ENCODE peak calls at places on chromosome 1, in nine cellular contexts. Z is adipocyte; W is left ventricle myocardium superior; Y is NCI-H1436; P is right lobe of liver; S is ecto neural progenitor cell; Q is stimulated activated CD8-positive, alpha-beta memory T cell treated with anti-CD3 and anti-CD28 coated beads, Interleukin-4, amount 100 ng/mL, for 24 hours; R is NCI-H82; T is GM23248. E is an unnamed sample.

GRCh38 chr1:27351541-27352107 is 9.8 kb downstream of the SYTL1 start:
- DNase-seq in Z (no peak), W (no peak), Y (no peak), P (no peak), S (no peak), Q (no peak), R (peak; percentile 77), T (no peak), E (no peak)

GRCh38 chr1:55049271-55049913 is 10.0 kb downstream of the PCSK9 start:
- DNase-seq in Z (no peak), W (no peak), Y (no peak), P (no peak), S (no peak), Q (no peak), R (no peak), T (no peak), E (no peak)

GRCh38 chr1:235683653-235684052 is 34.1 kb upstream of the GNG4 start:
- DNase-seq in Z (no peak), W (no peak), Y (no peak), P (no peak), S (no peak), Q (no peak), R (no peak), T (no peak), E (no peak)

GRCh38 chr1:28134651-28135207 is 41.8 kb downstream of the PTAFR start:
- DNase-seq in Z (no peak), W (no peak), Y (no peak), P (no peak), S (no peak), Q (no peak), R (no peak), T (no peak), E (no peak)

GRCh38 chr1:109083495-109083894 is 7.1 kb upstream of the TMEM167B start:
- DNase-seq in Z (no peak), W (no peak), Y (no peak), P (no peak), S (no peak), Q (no peak), R (no peak), T (no peak), E (no peak)

GRCh38 chr1:94863297-94863911 is 43.2 kb downstream of the SLC44A3 start:
- DNase-seq in Z (peak; percentile 70), W (no peak), Y (no peak), P (no peak), S (no peak), Q (no peak), R (no peak), T (peak; percentile 88), E (peak; percentile 47)

GRCh38 chr1:182783068-182783467 is 6.5 kb upstream of the NPL start:
- DNase-seq in Z (no peak), W (no peak), Y (no peak), P (no peak), S (peak; percentile 51), Q (no peak), R (peak; percentile 76), T (no peak), E (no peak)

GRCh38 chr1:10308001-10308400 is 90.9 kb upstream of the PGD start:
- DNase-seq in Z (no peak), W (no peak), Y (no peak), P (no peak), S (no peak), Q (no peak), R (no peak), T (peak; percentile 27), E (no peak)

GRCh38 chr1:201945157-201945556 is 1.2 kb downstream of the LMOD1 start:
- DNase-seq in Z (peak; percentile 63), W (no peak), Y (no peak), P (no peak), S (peak; percentile 54), Q (no peak), R (peak; percentile 80), T (peak; percentile 55), E (no peak)

GRCh38 chr1:226973898-226974543 is 33.9 kb downstream of the COQ8A start:
- DNase-seq in Z (peak; percentile 54), W (peak; percentile 74), Y (no peak), P (no peak), S (peak; percentile 50), Q (no peak), R (no peak), T (peak; percentile 40), E (no peak)

GRCh38 chr1:193270996-193271395 is 84.6 kb upstream of the B3GALT2 start:
- DNase-seq in Z (peak; percentile 41), W (no peak), Y (no peak), P (no peak), S (no peak), Q (no peak), R (no peak), T (peak; percentile 52), E (peak; percentile 70)

GRCh38 chr1:9842781-9843575 is 19.2 kb upstream of the CLSTN1 start:
- DNase-seq in Z (no peak), W (peak; percentile 60), Y (no peak), P (peak; percentile 47), S (peak; percentile 42), Q (no peak), R (peak; percentile 83), T (no peak), E (no peak)

GRCh38 chr1:168801032-168801745 is 72.2 kb upstream of the DPT start:
- DNase-seq in Z (no peak), W (no peak), Y (peak; percentile 20), P (no peak), S (no peak), Q (no peak), R (peak; percentile 72), T (no peak), E (no peak)

GRCh38 chr1:89754518-89754917 is 66.3 kb upstream of the LRRC8D start:
- DNase-seq in Z (peak; percentile 77), W (no peak), Y (no peak), P (no peak), S (no peak), Q (no peak), R (no peak), T (peak; percentile 58), E (peak; percentile 13)

GRCh38 chr1:193537266-193538003 is 351.0 kb upstream of the B3GALT2 start:
- DNase-seq in Z (no peak), W (no peak), Y (no peak), P (no peak), S (no peak), Q (peak; percentile 54), R (no peak), T (no peak), E (no peak)

GRCh38 chr1:147665521-147665920 is 4.8 kb downstream of the ACP6 start:
- DNase-seq in Z (no peak), W (no peak), Y (no peak), P (no peak), S (no peak), Q (no peak), R (peak; percentile 15), T (peak; percentile 16), E (no peak)

GRCh38 chr1:94265011-94265422 is 27.6 kb upstream of the ARHGAP29 start:
- DNase-seq in Z (no peak), W (no peak), Y (no peak), P (no peak), S (no peak), Q (no peak), R (no peak), T (no peak), E (peak; percentile 70)

GRCh38 chr1:224058303-224058702 is 55.6 kb upstream of the FBXO28 start:
- DNase-seq in Z (no peak), W (no peak), Y (no peak), P (no peak), S (no peak), Q (no peak), R (no peak), T (peak; percentile 70), E (peak; percentile 53)

GRCh38 chr1:91684599-91685196 is 184.0 kb downstream of the CDC7 start:
- DNase-seq in Z (peak; percentile 53), W (no peak), Y (no peak), P (no peak), S (no peak), Q (no peak), R (no peak), T (peak; percentile 59), E (no peak)

GRCh38 chr1:212412374-212412773 is 2.3 kb downstream of the PACC1 start:
- DNase-seq in Z (no peak), W (no peak), Y (no peak), P (no peak), S (no peak), Q (no peak), R (no peak), T (no peak), E (no peak)

GRCh38 chr1:231684333-231685244 is 58.0 kb downstream of the DISC1 start:
- DNase-seq in Z (no peak), W (no peak), Y (peak; percentile 94), P (no peak), S (no peak), Q (no peak), R (no peak), T (no peak), E (no peak)

GRCh38 chr1:28751315-28752056 is 14.7 kb downstream of the YTHDF2 start:
- DNase-seq in Z (peak; percentile 30), W (no peak), Y (no peak), P (no peak), S (no peak), Q (no peak), R (no peak), T (peak; percentile 79), E (peak; percentile 76)

GRCh38 chr1:94755675-94756074 is 64.5 kb upstream of the SLC44A3 start:
- DNase-seq in Z (peak; percentile 96), W (peak; percentile 43), Y (no peak), P (no peak), S (no peak), Q (no peak), R (no peak), T (peak; percentile 90), E (peak; percentile 91)

GRCh38 chr1:45622891-45623394 is 911 bp downstream of the CCDC17 start:
- DNase-seq in Z (no peak), W (peak; percentile 52), Y (no peak), P (peak; percentile 57), S (no peak), Q (no peak), R (no peak), T (no peak), E (no peak)

GRCh38 chr1:150995896-150996295 is 10.8 kb downstream of the MINDY1 start:
- DNase-seq in Z (peak; percentile 73), W (no peak), Y (no peak), P (peak; percentile 45), S (peak; percentile 71), Q (no peak), R (peak; percentile 67), T (peak; percentile 61), E (peak; percentile 41)

GRCh38 chr1:26949926-26950319 is 10.3 kb downstream of the KDF1 start:
- DNase-seq in Z (no peak), W (no peak), Y (no peak), P (peak; percentile 42), S (no peak), Q (no peak), R (no peak), T (no peak), E (peak; percentile 23)

GRCh38 chr1:113390871-113391642 is 742 bp downstream of the MAGI3 start:
- DNase-seq in Z (peak; percentile 57), W (peak; percentile 69), Y (no peak), P (peak; percentile 78), S (peak; percentile 72), Q (peak; percentile 15), R (peak; percentile 55), T (peak; percentile 59), E (peak; percentile 40)

GRCh38 chr1:25990702-25991395 is 7.0 kb downstream of the PAFAH2 start:
- DNase-seq in Z (no peak), W (no peak), Y (no peak), P (no peak), S (no peak), Q (peak; percentile 22), R (no peak), T (no peak), E (no peak)

GRCh38 chr1:109786531-109787021 is 22.9 kb upstream of the EPS8L3 start:
- DNase-seq in Z (peak; percentile 27), W (no peak), Y (no peak), P (peak; percentile 19), S (no peak), Q (no peak), R (no peak), T (peak; percentile 34), E (no peak)

GRCh38 chr1:200894712-200895447 is at the start of gene INAVA:
- DNase-seq in Z (no peak), W (no peak), Y (no peak), P (no peak), S (no peak), Q (no peak), R (no peak), T (no peak), E (no peak)

GRCh38 chr1:41383094-41383852 is 22.0 kb downstream of the FOXO6 start:
- DNase-seq in Z (peak; percentile 56), W (no peak), Y (peak; percentile 29), P (no peak), S (no peak), Q (peak; percentile 24), R (no peak), T (peak; percentile 62), E (peak; percentile 60)

E was measured in EL.